ENCODE peak calls at places on chromosomes 6 and 20, in eight cellular contexts. L, D, P, N, S, Q, F and J are unnamed samples.

GRCh38 chr20:24033560-24033959 is 45.0 kb upstream of the GGTLC1 start:
- DNase-seq in Q (no peak), S (no peak), F (no peak), D (no peak), P (no peak), L (no peak), N (no peak), J (no peak)

GRCh38 chr6:106872044-106872443 is 102.5 kb downstream of the CD24 start:
- DNase-seq in P (no peak), Q (no peak), N (no peak), D (no peak), S (peak), L (no peak), F (no peak), J (peak)

GRCh38 chr20:22763257-22763906 is 179.0 kb upstream of the FOXA2 start:
- DNase-seq in P (no peak), F (peak), L (peak), Q (no peak), D (no peak), N (no peak), S (no peak), J (peak)

GRCh38 chr6:63476302-63476701 is 96.0 kb upstream of the LOC128125822 start:
- DNase-seq in Q (no peak), S (no peak), N (no peak), F (peak), D (no peak), L (no peak), P (no peak), J (no peak)

GRCh38 chr20:2379511-2380229 is 1.0 kb upstream of the TGM6 start:
- DNase-seq in Q (peak), D (no peak), P (peak), S (no peak), N (no peak), L (no peak), F (no peak), J (no peak)

GRCh38 chr6:127420558-127420957 is 38.6 kb downstream of the KIAA0408 start:
- DNase-seq in F (peak), Q (peak), D (peak), N (peak), P (peak), L (peak), S (peak), J (peak)

GRCh38 chr6:168130683-168131371 is 51.8 kb upstream of the FRMD1 start:
- DNase-seq in N (no peak), D (no peak), P (no peak), S (no peak), F (no peak), L (no peak), Q (no peak), J (no peak)

GRCh38 chr20:17866234-17867001 is 102.2 kb downstream of the SNX5 start:
- DNase-seq in L (no peak), Q (no peak), P (no peak), D (no peak), S (no peak), F (no peak), N (no peak), J (no peak)

GRCh38 chr6:130679684-130680083 is 147.5 kb upstream of the SMLR1 start:
- DNase-seq in F (no peak), L (no peak), S (no peak), D (no peak), N (no peak), P (no peak), Q (no peak), J (peak)

GRCh38 chr6:157430834-157431233 is 49.8 kb downstream of the ZDHHC14 start:
- DNase-seq in L (no peak), D (no peak), F (no peak), P (no peak), N (no peak), Q (no peak), S (no peak), J (no peak)

GRCh38 chr20:53943522-53944291 is 126.7 kb downstream of the BCAS1 start:
- DNase-seq in N (peak), F (peak), Q (no peak), S (peak), P (peak), L (peak), D (no peak), J (peak)

GRCh38 chr6:133707456-133707855 is 181.5 kb upstream of the TCF21 start:
- DNase-seq in N (no peak), P (peak), L (peak), D (no peak), S (no peak), Q (peak), F (peak), J (peak)

GRCh38 chr6:21310736-21311135 is 282.8 kb upstream of the SOX4 start:
- DNase-seq in P (no peak), N (no peak), D (no peak), Q (no peak), S (no peak), F (no peak), L (no peak), J (no peak)

GRCh38 chr6:150403458-150404245 is 34.8 kb downstream of the IYD start:
- DNase-seq in P (no peak), Q (no peak), L (peak), S (no peak), F (peak), N (peak), D (no peak), J (peak)

GRCh38 chr6:56902551-56903464 is 52.1 kb upstream of the BEND6 start:
- DNase-seq in P (no peak), D (no peak), S (peak), L (peak), Q (peak), N (no peak), F (peak), J (peak)

GRCh38 chr6:50826037-50826761 is 7.5 kb downstream of the TFAP2B start:
- DNase-seq in Q (no peak), S (no peak), D (no peak), N (no peak), L (no peak), P (no peak), F (no peak), J (no peak)

GRCh38 chr20:25177890-25178321 is 17.6 kb upstream of the ENTPD6 start:
- DNase-seq in P (no peak), N (peak), Q (no peak), D (no peak), S (no peak), F (peak), L (peak), J (peak)

GRCh38 chr20:23889775-23890187 is 10.2 kb upstream of the CST5 start:
- DNase-seq in D (peak), F (peak), N (peak), P (peak), L (peak), S (peak), Q (peak), J (peak)

GRCh38 chr20:22773326-22773725 is 189.0 kb upstream of the FOXA2 start:
- DNase-seq in F (no peak), L (no peak), D (no peak), N (no peak), P (no peak), S (no peak), Q (no peak), J (no peak)

GRCh38 chr6:106097368-106098231 is 11.5 kb downstream of the PRDM1 start:
- DNase-seq in L (peak), Q (peak), S (no peak), D (no peak), F (peak), N (no peak), P (peak), J (peak)

GRCh38 chr6:4482461-4482860 is 293.7 kb upstream of the CDYL start:
- DNase-seq in P (no peak), Q (no peak), S (no peak), F (no peak), L (no peak), D (no peak), N (no peak), J (no peak)

GRCh38 chr6:52663120-52663934 is 7.6 kb upstream of the TMEM14A start:
- DNase-seq in L (peak), Q (peak), D (peak), F (peak), N (peak), P (peak), S (peak), J (peak)

GRCh38 chr20:38883081-38883980 is 42.9 kb upstream of the FAM83D start:
- DNase-seq in P (no peak), Q (no peak), F (peak), D (no peak), S (peak), L (peak), N (no peak), J (peak)

GRCh38 chr6:16369108-16369507 is 130.7 kb downstream of the GMPR start:
- DNase-seq in S (no peak), L (no peak), F (no peak), N (no peak), D (no peak), P (no peak), Q (no peak), J (no peak)

GRCh38 chr6:156061958-156062661 is 606.5 kb upstream of the NOX3 start:
- DNase-seq in P (no peak), L (peak), Q (no peak), D (no peak), F (no peak), N (no peak), S (no peak), J (no peak)

GRCh38 chr20:63864545-63864977 is 509 bp upstream of the TPD52L2 start:
- DNase-seq in N (no peak), F (no peak), Q (peak), D (no peak), P (no peak), L (no peak), S (no peak), J (no peak)

GRCh38 chr6:159879829-159880228 is 11.0 kb upstream of the MAS1 start:
- DNase-seq in S (no peak), N (no peak), L (no peak), D (no peak), F (no peak), P (no peak), Q (no peak), J (no peak)

GRCh38 chr6:81031429-81031828 is 721.1 kb downstream of the TENT5A start:
- DNase-seq in Q (no peak), F (peak), P (no peak), N (no peak), L (peak), S (no peak), D (no peak), J (peak)

GRCh38 chr6:44219053-44219814 is 2.5 kb downstream of the MYMX start:
- DNase-seq in F (peak), D (no peak), S (peak), Q (peak), L (no peak), P (peak), N (peak), J (no peak)

GRCh38 chr6:148164645-148165044 is 178.0 kb upstream of the SASH1 start:
- DNase-seq in N (no peak), F (peak), D (no peak), L (no peak), S (no peak), P (no peak), Q (no peak), J (no peak)

GRCh38 chr6:43231053-43231452 is 1.8 kb upstream of the DNPH1 start:
- DNase-seq in D (no peak), L (no peak), P (no peak), S (no peak), Q (no peak), N (no peak), F (no peak), J (no peak)

GRCh38 chr6:28347119-28347518 is 2.6 kb upstream of the ZKSCAN3 start:
- DNase-seq in D (no peak), L (no peak), P (no peak), S (no peak), F (no peak), N (no peak), Q (no peak), J (no peak)

GRCh38 chr20:36084897-36085617 is 69.5 kb upstream of the EPB41L1 start:
- DNase-seq in P (no peak), S (no peak), L (peak), Q (no peak), F (peak), N (peak), D (no peak), J (peak)
- TF ChIP-seq CTCF in P (no peak), S (no peak), L (no peak), Q (no peak), F (no peak), N (no peak), D (no peak), J (no peak)

GRCh38 chr6:39614393-39614792 is 110.8 kb downstream of the KIF6 start:
- DNase-seq in N (no peak), F (no peak), S (no peak), L (no peak), Q (no peak), P (no peak), D (no peak), J (no peak)
- TF ChIP-seq CTCF in N (no peak), F (no peak), S (no peak), L (no peak), Q (no peak), P (no peak), D (no peak), J (no peak)

GRCh38 chr6:166512567-166512966 is 73.9 kb downstream of the RAMACL start:
- DNase-seq in P (no peak), N (peak), F (no peak), S (no peak), D (peak), L (no peak), Q (no peak), J (no peak)

GRCh38 chr6:166511316-166511715 is 75.2 kb downstream of the RAMACL start:
- DNase-seq in N (no peak), D (no peak), S (no peak), F (no peak), Q (no peak), L (no peak), P (no peak), J (no peak)

GRCh38 chr6:166515072-166515810 is 71.2 kb downstream of the RAMACL start:
- DNase-seq in P (peak), F (peak), N (peak), L (peak), Q (no peak), S (no peak), D (peak), J (peak)

GRCh38 chr6:166516256-166516655 is 70.2 kb downstream of the RAMACL start:
- DNase-seq in P (no peak), F (no peak), D (no peak), N (no peak), Q (no peak), L (no peak), S (no peak), J (no peak)

DNA sequence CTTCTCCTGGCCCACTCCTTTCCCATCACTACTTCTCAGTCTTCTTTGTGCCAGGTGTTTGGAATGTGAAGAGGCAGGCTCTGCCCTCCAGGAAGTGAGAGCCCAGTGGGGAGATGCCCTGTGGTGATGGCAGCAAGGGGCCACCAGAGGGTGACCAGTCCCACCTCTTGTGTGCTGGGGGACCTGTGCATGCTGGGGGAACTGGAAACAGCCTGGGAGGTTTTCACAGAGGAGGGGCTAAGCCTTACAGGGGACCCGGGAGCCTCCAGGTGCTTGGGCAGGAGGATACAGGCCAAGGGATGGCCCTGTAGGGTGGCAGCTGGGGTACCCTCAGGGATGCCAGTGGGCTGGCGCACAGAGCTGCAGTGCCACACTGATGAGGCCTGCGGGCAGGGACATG is 72.3 kb downstream of the RAMACL start:
- DNase-seq in Q (no peak), F (no peak), S (no peak), P (no peak), N (peak), D (no peak), L (no peak), J (no peak)
- TF ChIP-seq CTCF in Q (no peak), F (peak), S (no peak), P (no peak), N (peak), D (no peak), L (peak), J (no peak)

DNA sequence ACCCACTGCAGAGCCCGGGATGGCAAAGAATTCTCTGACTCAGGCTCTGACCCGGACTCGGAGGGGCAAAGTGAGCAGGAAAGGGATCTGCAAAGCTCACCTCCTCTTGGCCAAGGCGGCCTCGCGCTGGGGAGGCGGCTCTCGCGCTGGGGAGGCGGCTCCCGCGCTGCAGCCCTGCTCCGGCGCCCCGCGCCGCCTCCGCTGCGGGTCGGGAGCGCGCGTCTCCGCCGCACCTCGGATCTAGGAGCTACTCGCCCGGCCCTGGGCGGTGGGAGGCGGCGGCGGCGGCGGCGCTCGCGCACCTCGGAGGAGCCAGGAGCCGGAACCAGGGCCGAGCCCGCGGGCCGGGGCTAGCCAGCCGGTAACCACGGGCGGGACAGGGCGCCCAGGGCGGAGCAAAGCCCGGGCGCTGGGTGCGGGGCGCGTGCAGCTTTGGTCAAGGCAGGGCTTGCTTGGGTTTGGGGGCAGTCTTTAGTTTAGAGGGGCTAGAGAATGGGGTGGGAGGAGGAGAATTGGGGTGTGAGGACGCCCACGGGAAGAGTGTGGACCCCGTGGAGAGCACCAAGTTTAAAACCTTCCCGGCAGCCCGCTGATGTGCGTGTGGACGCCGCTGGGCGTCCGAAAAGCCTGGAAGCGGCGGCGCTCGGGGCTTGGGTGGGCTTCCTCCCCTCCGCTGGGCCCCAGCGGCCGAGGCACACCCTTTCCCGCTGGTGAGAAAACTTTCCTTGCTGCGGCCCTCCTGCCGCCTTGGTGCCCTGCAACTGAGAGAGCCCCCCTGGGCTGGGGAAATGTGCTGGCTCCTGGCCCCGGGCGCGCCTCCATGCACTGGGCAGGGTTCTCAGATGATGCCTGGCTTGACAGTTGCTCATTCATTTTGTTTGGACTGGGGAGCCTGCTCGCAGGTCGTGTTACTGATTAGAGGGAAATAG is at the start of gene MRAP2:
- DNase-seq in S (peak), P (no peak), Q (no peak), L (no peak), D (no peak), F (peak), N (peak), J (peak)
- TF ChIP-seq CTCF in S (no peak), P (no peak), Q (no peak), L (no peak), D (no peak), F (no peak), N (no peak), J (no peak)

GRCh38 chr6:34062156-34062555 is 83.7 kb downstream of the GRM4 start:
- DNase-seq in D (no peak), L (no peak), F (no peak), Q (no peak), S (no peak), P (no peak), N (no peak), J (no peak)

GRCh38 chr6:34064675-34065074 is 81.2 kb downstream of the GRM4 start:
- DNase-seq in L (no peak), P (no peak), D (no peak), F (no peak), S (no peak), N (no peak), Q (no peak), J (no peak)

GRCh38 chr6:34061348-34061747 is 84.5 kb downstream of the GRM4 start:
- DNase-seq in L (no peak), S (no peak), N (no peak), P (no peak), Q (no peak), F (no peak), D (no peak), J (no peak)

GRCh38 chr6:34063641-34064040 is 82.2 kb downstream of the GRM4 start:
- DNase-seq in L (peak), N (no peak), Q (no peak), F (no peak), S (no peak), P (no peak), D (no peak), J (no peak)

DNA sequence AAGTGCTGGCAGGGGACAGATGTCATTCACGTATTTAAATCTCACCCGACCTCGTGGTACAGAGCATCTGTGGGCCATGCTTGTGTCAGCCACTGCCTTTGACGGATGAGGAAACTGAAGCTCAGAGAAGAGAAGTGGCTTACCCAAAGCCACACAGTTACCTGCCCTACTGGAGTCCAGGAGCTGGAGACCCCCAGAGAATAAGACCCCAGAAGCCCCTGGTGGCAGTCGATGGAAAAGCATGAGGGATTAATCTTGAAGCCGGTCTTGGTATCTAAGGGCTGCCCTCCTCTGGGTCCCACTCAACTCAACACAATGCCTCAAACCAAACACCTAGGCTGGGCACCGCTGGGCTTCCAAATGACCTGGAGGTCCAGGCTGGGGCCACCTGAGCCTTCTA is 83.1 kb downstream of the GRM4 start:
- DNase-seq in Q (no peak), F (no peak), N (no peak), S (no peak), D (no peak), L (no peak), P (no peak), J (no peak)
- TF ChIP-seq CTCF in Q (no peak), F (peak), N (no peak), S (peak), D (no peak), L (peak), P (peak), J (no peak)

GRCh38 chr6:5998741-5999687 is 7.7 kb downstream of the NRN1 start:
- DNase-seq in N (no peak), D (no peak), F (no peak), P (no peak), L (no peak), S (peak), Q (no peak), J (no peak)
- TF ChIP-seq CTCF in N (no peak), D (no peak), F (no peak), P (no peak), L (no peak), S (peak), Q (no peak), J (no peak)

GRCh38 chr6:117265425-117266266 is at the start of gene VGLL2:
- DNase-seq in N (no peak), S (peak), D (no peak), Q (peak), L (peak), F (peak), P (no peak), J (peak)
- TF ChIP-seq CTCF in N (no peak), S (no peak), D (no peak), Q (no peak), L (peak), F (no peak), P (no peak), J (no peak)

GRCh38 chr6:111845441-111845871 is 27.8 kb downstream of the FYN start:
- DNase-seq in Q (no peak), P (no peak), N (no peak), D (no peak), F (peak), L (no peak), S (no peak), J (no peak)
- TF ChIP-seq CTCF in Q (no peak), P (no peak), N (no peak), D (no peak), F (no peak), L (no peak), S (no peak), J (no peak)

DNA sequence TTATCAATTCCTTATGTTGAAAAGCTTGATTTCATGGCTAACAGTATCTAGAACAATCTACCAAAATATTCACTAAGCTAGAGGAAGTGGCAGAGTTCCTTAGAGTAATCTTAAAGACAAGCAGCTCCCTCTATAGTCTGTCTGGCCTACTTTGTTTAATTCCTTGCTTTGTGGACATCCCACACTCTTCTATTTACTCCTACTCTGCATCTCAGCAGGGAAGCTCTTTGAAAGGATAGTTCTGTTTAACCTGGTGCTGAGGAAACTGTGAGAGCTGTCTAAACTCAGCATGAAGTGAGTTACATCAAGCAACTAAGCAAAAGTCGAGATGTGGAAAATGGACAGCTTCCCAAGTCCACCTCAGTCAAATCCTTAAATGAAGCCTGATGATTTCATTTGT is 4.3 kb downstream of the REV3L start:
- DNase-seq in Q (peak), P (no peak), N (no peak), D (no peak), F (peak), S (no peak), L (peak), J (peak)
- TF ChIP-seq CTCF in Q (peak), P (peak), N (no peak), D (peak), F (peak), S (peak), L (peak), J (peak)